ENCODE peak calls at places on chromosomes 5 and 9, in four cellular contexts. J, T, E and H are unnamed samples.

GRCh38 chr5:74766348-74766886 is 500 bp downstream of the GFM2 start:
- DNase-seq in J (no peak), T (peak), E (no peak), H (peak)

GRCh38 chr5:162052671-162053070 is 14.9 kb upstream of the GABRG2 start:
- DNase-seq in J (no peak), T (no peak), E (no peak), H (no peak)

GRCh38 chr9:81599837-81600236 is 89.5 kb downstream of the TLE1 start:
- DNase-seq in J (no peak), T (no peak), E (no peak), H (no peak)

GRCh38 chr9:93660647-93661046 is 84.3 kb downstream of the PHF2 start:
- DNase-seq in J (peak), T (no peak), E (no peak), H (no peak)

GRCh38 chr9:4962085-4962484 is 23.0 kb upstream of the JAK2 start:
- DNase-seq in J (no peak), T (no peak), E (no peak), H (no peak)

GRCh38 chr9:132994410-132995120 is 16.1 kb downstream of the GFI1B start:
- DNase-seq in J (peak), T (peak), E (no peak), H (no peak)

GRCh38 chr9:125755340-125755739 is 8.2 kb downstream of the PBX3 start:
- DNase-seq in J (no peak), T (no peak), E (no peak), H (no peak)

GRCh38 chr5:177253252-177253651 is 50.3 kb downstream of the RAB24 start:
- DNase-seq in J (no peak), T (no peak), E (no peak), H (no peak)

GRCh38 chr5:81117566-81117965 is 115.6 kb upstream of the CKMT2 start:
- DNase-seq in J (no peak), T (no peak), E (no peak), H (no peak)

GRCh38 chr5:141479776-141480175 is 4.0 kb downstream of the PCDHGC3 start:
- DNase-seq in J (no peak), T (no peak), E (no peak), H (no peak)

GRCh38 chr5:167155387-167156051 is 1135.9 kb upstream of the WWC1 start:
- DNase-seq in J (no peak), T (no peak), E (no peak), H (no peak)

GRCh38 chr5:179821298-179822058 is 773 bp downstream of the SQSTM1 start:
- DNase-seq in J (peak), T (peak), E (peak), H (peak)

GRCh38 chr5:14435481-14435880 is 146.1 kb upstream of the OTULINL start:
- DNase-seq in J (no peak), T (no peak), E (no peak), H (no peak)

GRCh38 chr9:87206064-87206661 is 258.9 kb upstream of the GAS1 start:
- DNase-seq in J (no peak), T (no peak), E (no peak), H (no peak)

GRCh38 chr9:76581752-76582151 is 122.8 kb downstream of the GCNT1 start:
- DNase-seq in J (no peak), T (no peak), E (no peak), H (no peak)

GRCh38 chr9:134171316-134172197 is 7.2 kb upstream of the RNU6ATAC start:
- DNase-seq in J (no peak), T (no peak), E (no peak), H (no peak)

GRCh38 chr5:66923922-66924321 is 272.7 kb downstream of the CD180 start:
- DNase-seq in J (no peak), T (no peak), E (no peak), H (peak)

GRCh38 chr9:21994996-21995651 is 533 bp downstream of the CDKN2B-AS1 start:
- DNase-seq in J (peak), T (peak), E (peak), H (peak)

GRCh38 chr5:132439521-132440206 is 50.9 kb downstream of the IRF1 start:
- DNase-seq in J (no peak), T (no peak), E (no peak), H (no peak)

GRCh38 chr5:23820764-23821471 is 313.5 kb downstream of the PRDM9 start:
- DNase-seq in J (no peak), T (no peak), E (no peak), H (peak)

GRCh38 chr5:99061299-99061698 is 132.5 kb upstream of the CHD1 start:
- DNase-seq in J (no peak), T (no peak), E (no peak), H (peak)

GRCh38 chr9:131669234-131670172 is 70.4 kb downstream of the RAPGEF1 start:
- DNase-seq in J (no peak), T (no peak), E (no peak), H (no peak)

GRCh38 chr5:120446068-120446492 is 18.0 kb upstream of the PRR16 start:
- DNase-seq in J (no peak), T (no peak), E (no peak), H (no peak)

GRCh38 chr5:88729476-88730182 is 153.4 kb downstream of the MEF2C start:
- DNase-seq in J (no peak), T (peak), E (peak), H (peak)

GRCh38 chr5:90015584-90016018 is 394.0 kb downstream of the CETN3 start:
- DNase-seq in J (no peak), T (no peak), E (no peak), H (no peak)